ENCODE peak calls at places on chromosomes 6 and 20, in six cellular contexts. L is adrenal gland, C is aorta, B is SK-N-SH, Z is AG10803, P is heart right ventricle. V is an unnamed sample.

GRCh38 chr20:62606551-62607201 is 35.6 kb upstream of the SLCO4A1 start:
- DNase-seq in L (peak), C (no peak), B (no peak), Z (peak), P (peak), V (no peak)

GRCh38 chr6:46472243-46472642 is 19.0 kb downstream of the RCAN2 start:
- DNase-seq in L (no peak), C (no peak), B (no peak), Z (no peak), P (no peak), V (no peak)

GRCh38 chr6:107323133-107323785 is 136.1 kb downstream of the PDSS2 start:
- DNase-seq in L (no peak), C (no peak), B (no peak), Z (peak), P (no peak), V (no peak)

GRCh38 chr6:24403501-24403824 is 727 bp downstream of the MRS2 start:
- DNase-seq in L (no peak), C (no peak), B (no peak), Z (no peak), P (no peak), V (no peak)

GRCh38 chr6:72798196-72798595 is 176.3 kb downstream of the KCNQ5 start:
- DNase-seq in L (no peak), C (no peak), B (no peak), Z (no peak), P (no peak), V (no peak)

GRCh38 chr20:42432485-42432884 is 757.2 kb downstream of the PTPRT start:
- DNase-seq in L (no peak), C (no peak), B (no peak), Z (no peak), P (no peak), V (no peak)

GRCh38 chr6:2594868-2595267 is 155.9 kb downstream of the MYLK4 start:
- DNase-seq in L (no peak), C (no peak), B (no peak), Z (no peak), P (no peak), V (no peak)

GRCh38 chr6:48757661-48758060 is 646.7 kb upstream of the PTCHD4 start:
- DNase-seq in L (no peak), C (no peak), B (no peak), Z (no peak), P (no peak), V (no peak)

GRCh38 chr6:155444120-155444917 is 11.3 kb downstream of the NOX3 start:
- DNase-seq in L (no peak), C (no peak), B (no peak), Z (peak), P (no peak), V (peak)

GRCh38 chr6:166980738-166981137 is 18.5 kb upstream of the CEP43 start:
- DNase-seq in L (no peak), C (no peak), B (no peak), Z (no peak), P (no peak), V (no peak)

GRCh38 chr6:18207438-18207837 is 52.2 kb downstream of the KDM1B start:
- DNase-seq in L (no peak), C (no peak), B (no peak), Z (no peak), P (no peak), V (no peak)

GRCh38 chr6:149834513-149835481 is 29.4 kb downstream of the LRP11 start:
- DNase-seq in L (peak), C (no peak), B (peak), Z (peak), P (no peak), V (peak)

GRCh38 chr6:170147832-170148708 is 142.8 kb downstream of the DLL1 start:
- DNase-seq in L (no peak), C (no peak), B (no peak), Z (no peak), P (no peak), V (no peak)

GRCh38 chr6:102732908-102733307 is 1339.4 kb downstream of the GRIK2 start:
- DNase-seq in L (no peak), C (no peak), B (no peak), Z (peak), P (no peak), V (no peak)

GRCh38 chr6:14380421-14380820 is 262.8 kb downstream of the CD83 start:
- DNase-seq in L (no peak), C (no peak), B (no peak), Z (no peak), P (no peak), V (no peak)
- H3K4me3 ChIP-seq in L (no peak), C (no peak), B (no peak), Z (no peak), P (no peak), V (no peak)

DNA sequence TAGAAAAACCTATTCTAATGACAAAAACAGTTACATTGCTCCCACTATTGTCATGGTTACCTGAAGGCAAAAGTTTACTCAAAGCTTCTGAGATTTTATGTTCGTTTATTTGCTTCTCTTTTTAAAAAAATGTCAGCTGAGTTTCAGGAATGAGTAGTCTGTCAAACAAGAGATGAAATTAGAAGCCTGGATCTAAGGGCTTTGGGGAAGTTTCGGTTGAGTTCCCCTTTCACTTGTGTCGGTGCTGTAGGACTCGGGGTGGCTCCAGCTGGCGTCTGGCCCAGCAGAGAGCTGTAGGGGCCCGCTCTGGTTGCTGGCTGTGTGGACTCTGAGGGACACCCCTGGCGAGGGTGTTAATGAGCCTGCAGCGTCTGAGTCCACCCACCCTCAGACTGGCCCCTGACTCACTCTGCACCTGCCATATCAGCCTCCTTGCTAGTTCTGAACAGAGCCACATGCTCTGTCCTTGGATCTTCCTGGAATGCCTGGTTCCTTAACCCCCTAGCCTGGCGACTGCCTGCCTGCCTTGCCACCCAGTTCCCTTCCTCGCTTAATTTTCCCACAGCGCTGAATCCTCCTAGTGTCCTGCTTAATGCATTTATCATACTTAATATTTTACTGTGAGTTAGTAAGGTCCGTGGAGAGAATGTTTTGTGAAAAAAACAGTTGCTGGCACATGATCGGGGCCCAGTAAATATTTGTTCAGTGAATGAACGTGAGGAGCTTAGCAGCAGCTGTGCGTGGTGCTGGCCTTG is 1.4 kb downstream of the DNAJC5 start:
- DNase-seq in L (peak), C (no peak), B (no peak), Z (peak), P (peak), V (peak)
- H3K4me3 ChIP-seq in L (peak), C (peak), B (peak), Z (peak), P (peak), V (peak)

GRCh38 chr6:118993358-118993757 is 58.4 kb upstream of the MCM9 start:
- DNase-seq in L (no peak), C (no peak), B (no peak), Z (no peak), P (no peak), V (no peak)
- H3K4me3 ChIP-seq in L (no peak), C (no peak), B (no peak), Z (no peak), P (no peak), V (no peak)

DNA sequence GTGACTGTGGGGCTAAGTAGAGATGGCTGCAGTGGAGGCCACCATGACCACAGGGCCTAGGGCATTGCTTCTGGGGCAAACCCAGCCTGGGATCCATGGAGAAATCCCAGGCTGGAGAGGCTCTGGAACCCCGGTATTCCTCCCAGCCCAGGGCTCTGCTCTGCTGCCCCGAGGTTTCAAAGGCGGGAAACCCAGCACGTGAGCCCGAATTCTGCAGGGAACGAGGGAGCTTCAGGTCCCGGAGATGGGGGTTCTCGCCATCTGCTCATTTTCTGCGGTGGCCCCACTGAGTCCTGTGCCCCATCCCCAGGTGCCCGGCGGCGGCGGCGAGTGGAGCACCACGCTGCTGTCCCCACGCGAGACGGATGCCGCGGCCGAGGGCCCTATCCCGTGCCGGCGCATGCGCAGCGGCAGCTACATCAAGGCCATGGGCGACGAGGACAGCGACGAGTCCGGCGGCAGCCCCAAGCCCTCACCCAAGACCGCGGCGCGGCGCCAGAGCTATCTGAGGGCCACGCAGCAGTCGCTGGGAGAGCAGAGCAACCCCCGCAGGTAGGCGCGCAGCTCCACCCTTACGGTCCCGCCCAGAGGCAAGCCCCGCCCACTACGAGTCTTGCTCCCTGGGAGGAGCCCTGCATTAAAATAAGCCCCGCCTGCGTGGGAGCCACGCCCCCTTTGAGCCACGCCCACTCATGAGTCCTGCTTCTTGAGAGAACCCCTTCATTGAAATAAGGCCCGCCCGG is 105.3 kb upstream of the MYL9 start:
- DNase-seq in L (peak), C (peak), B (peak), Z (peak), P (peak), V (peak)
- H3K4me3 ChIP-seq in L (peak), C (no peak), B (peak), Z (peak), P (peak), V (peak)

V was measured in SJSA1.